ENCODE peak calls at places on chromosome 6, in ten cellular contexts. D is amniotic stem cell, G is coronary artery, T is NCI-H774, A is activated T-cell treated with anti-CD3 and anti-CD28 coated beads for 1 hour, I is NCI-H1694, H is cerebellum, R is memory B cell, Z is GM20000, F is hypothalamus. N is an unnamed sample.

GRCh38 chr6:155314773-155315515 is 660 bp upstream of the TFB1M start:
- DNase-seq in D (peak; percentile 13), G (peak; percentile 79), T (peak; percentile 91), A (peak; percentile 7), I (peak; percentile 75), H (peak; percentile 58), R (no peak), Z (peak; percentile 37), F (peak; percentile 51), N (no peak)

GRCh38 chr6:26311385-26312095 is 53.5 kb upstream of the BTN3A2 start:
- DNase-seq in D (no peak), G (no peak), T (peak; percentile 68), A (no peak), I (peak; percentile 75), H (peak; percentile 56), R (peak; percentile 48), Z (no peak), F (peak; percentile 34), N (no peak)

GRCh38 chr6:138007014-138007472 is 100.2 kb downstream of the PERP start:
- DNase-seq in D (no peak), G (no peak), T (peak; percentile 14), A (no peak), I (peak; percentile 31), H (no peak), R (no peak), Z (peak; percentile 53), F (no peak), N (no peak)

GRCh38 chr6:55319961-55320690 is 7.1 kb upstream of the GFRAL start:
- DNase-seq in D (no peak), G (no peak), T (no peak), A (no peak), I (no peak), H (no peak), R (no peak), Z (no peak), F (no peak), N (no peak)

GRCh38 chr6:138981416-138981815 is 6.6 kb downstream of the REPS1 start:
- DNase-seq in D (no peak), G (no peak), T (no peak), A (no peak), I (no peak), H (no peak), R (no peak), Z (no peak), F (no peak), N (no peak)

GRCh38 chr6:155472886-155473285 is 17.2 kb upstream of the NOX3 start:
- DNase-seq in D (no peak), G (no peak), T (no peak), A (no peak), I (no peak), H (no peak), R (no peak), Z (no peak), F (no peak), N (no peak)

GRCh38 chr6:52317841-52318581 is 33.5 kb upstream of the MCM3 start:
- DNase-seq in D (no peak), G (no peak), T (no peak), A (no peak), I (no peak), H (no peak), R (no peak), Z (peak; percentile 73), F (no peak), N (no peak)

GRCh38 chr6:118903134-118903533 is 9.2 kb downstream of the ASF1A start:
- DNase-seq in D (no peak), G (no peak), T (no peak), A (no peak), I (no peak), H (no peak), R (no peak), Z (no peak), F (no peak), N (no peak)

GRCh38 chr6:16511048-16511660 is 250.1 kb downstream of the ATXN1 start:
- DNase-seq in D (no peak), G (no peak), T (peak; percentile 1), A (no peak), I (no peak), H (peak; percentile 15), R (no peak), Z (no peak), F (peak; percentile 18), N (no peak)

GRCh38 chr6:40755749-40756452 is 168.7 kb upstream of the LRFN2 start:
- DNase-seq in D (no peak), G (no peak), T (no peak), A (no peak), I (no peak), H (no peak), R (no peak), Z (no peak), F (no peak), N (no peak)

GRCh38 chr6:133991096-133991593 is 38.1 kb downstream of the TBPL1 start:
- DNase-seq in D (peak; percentile 59), G (no peak), T (no peak), A (no peak), I (no peak), H (no peak), R (no peak), Z (no peak), F (no peak), N (no peak)

GRCh38 chr6:129923520-129923919 is 62.4 kb upstream of the TMEM244 start:
- DNase-seq in D (no peak), G (no peak), T (no peak), A (no peak), I (no peak), H (no peak), R (no peak), Z (peak; percentile 14), F (no peak), N (no peak)

GRCh38 chr6:63649847-63650265 is 14.3 kb downstream of the PHF3 start:
- DNase-seq in D (no peak), G (no peak), T (peak; percentile 14), A (no peak), I (no peak), H (no peak), R (no peak), Z (no peak), F (no peak), N (no peak)

GRCh38 chr6:46583081-46583480 is 69.5 kb downstream of the CYP39A1 start:
- DNase-seq in D (no peak), G (no peak), T (no peak), A (no peak), I (no peak), H (no peak), R (no peak), Z (no peak), F (no peak), N (no peak)

GRCh38 chr6:57305754-57306153 is 11.7 kb upstream of the PRIM2 start:
- DNase-seq in D (no peak), G (no peak), T (no peak), A (no peak), I (no peak), H (no peak), R (no peak), Z (no peak), F (no peak), N (no peak)

GRCh38 chr6:21824431-21825180 is 231.1 kb downstream of the SOX4 start:
- DNase-seq in D (no peak), G (no peak), T (peak; percentile 29), A (no peak), I (no peak), H (no peak), R (no peak), Z (no peak), F (no peak), N (no peak)

GRCh38 chr6:29965873-29966601 is 23.7 kb downstream of the HLA-A start:
- DNase-seq in D (no peak), G (peak; percentile 86), T (peak; percentile 86), A (peak; percentile 16), I (peak; percentile 47), H (peak; percentile 49), R (no peak), Z (peak; percentile 52), F (peak; percentile 77), N (peak; percentile 91)

GRCh38 chr6:134429861-134430380 is 112.0 kb upstream of the SGK1 start:
- DNase-seq in D (no peak), G (no peak), T (no peak), A (no peak), I (no peak), H (no peak), R (no peak), Z (no peak), F (no peak), N (no peak)

GRCh38 chr6:44253307-44254101 is 3.8 kb downstream of the SLC35B2 start:
- DNase-seq in D (no peak), G (no peak), T (no peak), A (peak; percentile 56), I (peak; percentile 35), H (no peak), R (peak; percentile 59), Z (no peak), F (no peak), N (no peak)

GRCh38 chr6:107443904-107444267 is 15.5 kb downstream of the PDSS2 start:
- DNase-seq in D (no peak), G (no peak), T (no peak), A (no peak), I (no peak), H (no peak), R (no peak), Z (no peak), F (no peak), N (no peak)

GRCh38 chr6:57324538-57324937 is 7.1 kb downstream of the PRIM2 start:
- DNase-seq in D (no peak), G (no peak), T (no peak), A (no peak), I (peak; percentile 6), H (no peak), R (no peak), Z (peak; percentile 18), F (no peak), N (no peak)

GRCh38 chr6:6823568-6824224 is 235.2 kb downstream of the LY86 start:
- DNase-seq in D (no peak), G (no peak), T (no peak), A (no peak), I (no peak), H (no peak), R (no peak), Z (peak; percentile 30), F (peak; percentile 26), N (no peak)

GRCh38 chr6:130018292-130018829 is at the start of gene L3MBTL3:
- DNase-seq in D (peak; percentile 61), G (peak; percentile 88), T (peak; percentile 82), A (peak; percentile 83), I (peak; percentile 11), H (peak; percentile 51), R (peak; percentile 77), Z (peak; percentile 87), F (peak; percentile 76), N (peak; percentile 96)

N was measured in osteocyte.